ENCODE peak calls at places on chromosomes 1 and 21, in four cellular contexts. Y is choroid plexus epithelial cell, T is esophagus squamous epithelium, A is NCI-H2081. Q is an unnamed sample.

GRCh38 chr1:7389786-7390603 is 381.1 kb upstream of the VAMP3 start:
- DNase-seq in Y (no peak), T (no peak), A (no peak), Q (no peak)

GRCh38 chr1:59549903-59550302 is 253.0 kb downstream of the FGGY start:
- DNase-seq in Y (peak; percentile 90), T (no peak), A (no peak), Q (no peak)

GRCh38 chr1:29341936-29342335 is 105.6 kb downstream of the PTPRU start:
- DNase-seq in Y (peak; percentile 13), T (no peak), A (no peak), Q (no peak)

GRCh38 chr21:38797470-38797869 is 8.3 kb upstream of the ETS2 start:
- DNase-seq in Y (no peak), T (no peak), A (no peak), Q (no peak)

GRCh38 chr21:31124005-31124404 is 85.7 kb upstream of the KRTAP19-8 start:
- DNase-seq in Y (no peak), T (no peak), A (no peak), Q (no peak)

GRCh38 chr1:84271452-84272273 is 29.8 kb upstream of the SAMD13 start:
- DNase-seq in Y (peak; percentile 72), T (no peak), A (peak; percentile 63), Q (peak; percentile 59)

GRCh38 chr1:215793210-215793609 is 226.1 kb downstream of the KCTD3 start:
- DNase-seq in Y (peak; percentile 44), T (no peak), A (peak; percentile 54), Q (peak; percentile 51)

GRCh38 chr1:222844108-222844779 is 29.4 kb downstream of the DISP1 start:
- DNase-seq in Y (peak; percentile 33), T (no peak), A (no peak), Q (peak; percentile 15)

GRCh38 chr21:35398366-35398982 is 349.4 kb upstream of the RUNX1 start:
- DNase-seq in Y (peak; percentile 48), T (no peak), A (no peak), Q (peak; percentile 36)

GRCh38 chr1:67211589-67212563 is 45.6 kb downstream of the IL23R start:
- DNase-seq in Y (peak; percentile 63), T (no peak), A (peak; percentile 28), Q (peak; percentile 28)

GRCh38 chr1:150168960-150169565 is 19.3 kb downstream of the PLEKHO1 start:
- DNase-seq in Y (peak; percentile 75), T (no peak), A (peak; percentile 70), Q (peak; percentile 66)

GRCh38 chr1:207309775-207310273 is 11.7 kb upstream of the CD55 start:
- DNase-seq in Y (peak; percentile 93), T (no peak), A (no peak), Q (peak; percentile 85)

GRCh38 chr1:8179132-8179793 is 138.7 kb upstream of the SLC45A1 start:
- DNase-seq in Y (no peak), T (no peak), A (no peak), Q (no peak)

GRCh38 chr1:31413405-31414005 is 492 bp downstream of the SERINC2 start:
- DNase-seq in Y (peak; percentile 23), T (no peak), A (peak; percentile 56), Q (peak; percentile 29)

GRCh38 chr1:44842763-44843655 is at the start of gene PTCH2:
- DNase-seq in Y (peak; percentile 67), T (no peak), A (peak; percentile 87), Q (peak; percentile 73)